ENCODE peak calls at places on chromosomes 3 and 15, in nine cellular contexts. K is adipocyte, A is adrenal gland, L is neuronal stem cell, D is heart left ventricle, T is pancreas, W is tibial artery, Q is upper lobe of right lung, S is SK-N-SH. G is an unnamed sample.

GRCh38 chr3:27311400-27311799 is 57.8 kb downstream of the NEK10 start:
- DNase-seq in Q (no peak), D (no peak), S (peak; percentile 4), T (no peak), W (no peak), K (peak; percentile 88), L (no peak), A (no peak), G (no peak)

GRCh38 chr3:159964166-159964973 is 24.3 kb upstream of the IL12A start:
- DNase-seq in S (no peak), D (no peak), K (peak; percentile 68), W (no peak), A (no peak), L (no peak), T (no peak), Q (no peak), G (no peak)

GRCh38 chr15:77607111-77607893 is 25.4 kb downstream of the LINGO1 start:
- DNase-seq in D (peak; percentile 68), Q (no peak), L (no peak), S (no peak), W (peak; percentile 57), K (peak; percentile 42), A (no peak), T (no peak), G (no peak)

GRCh38 chr3:5022187-5022965 is 43.1 kb downstream of the BHLHE40 start:
- DNase-seq in S (no peak), A (no peak), W (no peak), D (no peak), Q (no peak), T (no peak), K (no peak), L (no peak), G (no peak)

GRCh38 chr15:88193415-88193814 is 63.1 kb downstream of the NTRK3 start:
- DNase-seq in D (no peak), K (no peak), Q (no peak), T (no peak), W (no peak), L (no peak), S (no peak), A (no peak), G (no peak)

GRCh38 chr15:93072011-93072410 is 17.0 kb downstream of the RGMA start:
- DNase-seq in Q (no peak), S (peak; percentile 59), L (no peak), W (no peak), T (no peak), D (no peak), A (no peak), K (peak; percentile 89), G (no peak)

GRCh38 chr15:75347222-75348033 is 589 bp downstream of the NEIL1 start:
- DNase-seq in A (peak; percentile 76), K (peak; percentile 64), D (peak; percentile 58), S (peak; percentile 87), Q (peak; percentile 87), T (peak; percentile 67), W (no peak), L (no peak), G (peak; percentile 40)

GRCh38 chr3:127493924-127494646 is 96.4 kb downstream of the TPRA1 start:
- DNase-seq in S (no peak), T (no peak), W (no peak), D (no peak), K (no peak), A (no peak), Q (no peak), L (no peak), G (no peak)

GRCh38 chr3:64216706-64217105 is 8.6 kb downstream of the PRICKLE2 start:
- DNase-seq in L (no peak), T (no peak), W (no peak), Q (no peak), S (no peak), K (no peak), A (no peak), D (no peak), G (no peak)

GRCh38 chr3:126765187-126766069 is 61.4 kb downstream of the CHCHD6 start:
- DNase-seq in Q (no peak), T (no peak), D (peak; percentile 58), K (no peak), L (no peak), S (no peak), W (no peak), A (no peak), G (no peak)

DNA sequence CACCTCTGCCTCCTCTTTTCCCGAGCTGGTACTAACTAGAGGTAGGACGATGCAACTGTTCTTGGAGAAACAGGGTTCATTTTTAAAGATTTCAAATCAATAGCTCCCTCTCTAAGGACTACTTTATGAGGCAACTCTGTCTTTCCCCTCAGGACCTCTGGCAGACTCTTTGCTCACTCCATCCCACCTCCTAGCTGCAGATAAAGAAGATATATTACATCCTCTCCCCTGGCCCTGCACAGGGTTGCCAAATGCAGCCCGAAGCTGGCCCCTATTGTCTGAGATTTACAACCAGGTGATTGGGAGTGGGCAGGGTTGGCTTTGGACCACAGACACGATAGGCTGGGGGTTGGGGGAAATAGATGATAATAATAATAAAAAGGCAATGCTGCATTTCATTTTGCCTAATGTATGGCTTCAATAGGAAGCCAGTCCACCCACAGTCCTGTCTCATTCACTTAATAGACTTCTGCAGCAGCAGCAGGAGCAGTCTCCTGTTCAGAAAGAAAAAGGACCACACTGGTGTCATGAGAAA is 210.1 kb upstream of the SLC2A2 start:
- DNase-seq in W (no peak), K (no peak), D (no peak), L (no peak), S (no peak), T (no peak), Q (no peak), A (no peak), G (no peak)
- H3K9me3 ChIP-seq in W (no peaks in the 10 kb centered on the region), K (no peaks in the 10 kb centered on the region), D (no peaks in the 10 kb centered on the region), L (no peaks in the 10 kb centered on the region), S (no peaks in the 10 kb centered on the region), T (no peaks in the 10 kb centered on the region), Q (no peaks in the 10 kb centered on the region), A (no peaks in the 10 kb centered on the region), G (no peaks in the 10 kb centered on the region)

GRCh38 chr3:98735761-98736269 is 27.3 kb upstream of the ST3GAL6 start:
- DNase-seq in S (no peak), Q (no peak), L (no peak), A (no peak), K (no peak), T (no peak), W (no peak), D (no peak), G (no peak)

GRCh38 chr3:98735296-98735695 is 27.8 kb upstream of the ST3GAL6 start:
- DNase-seq in L (no peak), D (no peak), S (no peak), K (no peak), T (no peak), W (no peak), A (no peak), Q (no peak), G (no peak)

GRCh38 chr3:98733778-98734281 is 29.3 kb upstream of the ST3GAL6 start:
- DNase-seq in L (peak; percentile 8), W (no peak), A (no peak), D (no peak), K (peak; percentile 12), Q (no peak), T (peak; percentile 17), S (peak; percentile 38), G (no peak)

GRCh38 chr3:98734311-98734710 is 28.8 kb upstream of the ST3GAL6 start:
- DNase-seq in S (no peak), D (no peak), T (no peak), A (no peak), W (no peak), L (no peak), K (no peak), Q (no peak), G (no peak)

DNA sequence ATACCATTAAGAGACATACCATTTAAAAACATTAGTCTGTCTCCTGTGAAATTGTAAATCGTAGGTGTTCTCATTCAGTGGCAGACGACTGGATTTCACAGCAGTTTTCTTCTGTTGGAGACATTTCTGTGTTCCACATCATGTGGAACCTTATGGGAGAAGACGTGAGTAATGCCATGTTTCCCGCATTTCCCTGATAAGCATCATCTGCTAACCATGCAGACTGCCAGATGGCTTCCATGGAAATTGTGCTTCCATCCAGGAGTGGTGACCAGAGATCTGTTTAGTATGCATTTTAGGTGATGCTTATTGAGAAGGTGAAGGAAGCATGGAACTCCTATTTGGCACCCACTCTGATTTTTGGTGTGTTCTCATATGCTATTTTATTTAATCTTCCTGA is 28.4 kb upstream of the ST3GAL6 start:
- DNase-seq in S (peak; percentile 72), L (no peak), W (no peak), D (no peak), Q (no peak), T (no peak), A (no peak), K (no peak), G (no peak)
- H3K9me3 ChIP-seq in S (no peaks in the 10 kb centered on the region), L (no peaks in the 10 kb centered on the region), W (no peaks in the 10 kb centered on the region), D (no peaks in the 10 kb centered on the region), Q (no peaks in the 10 kb centered on the region), T (no peaks in the 10 kb centered on the region), A (no peaks in the 10 kb centered on the region), K (no peaks in the 10 kb centered on the region), G (no peaks in the 10 kb centered on the region)

DNA sequence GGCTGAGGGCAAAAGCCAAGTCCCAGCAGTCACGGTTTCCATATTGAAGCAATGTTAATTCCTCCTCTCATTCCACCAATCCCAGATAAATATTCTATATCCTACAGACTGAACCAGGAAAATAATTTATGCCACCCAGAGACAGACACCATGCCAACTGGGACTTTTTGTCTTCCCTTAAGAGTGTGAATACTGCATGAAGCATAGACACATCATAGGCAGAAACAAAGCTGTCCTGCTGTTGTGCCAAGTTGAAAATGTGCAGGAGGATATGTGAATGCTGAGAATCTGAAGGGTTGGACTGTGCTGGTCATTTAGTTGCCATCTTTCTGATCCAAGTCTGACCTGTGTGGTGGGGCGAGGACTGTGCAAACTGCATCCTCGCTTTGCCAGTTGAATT is 37.7 kb downstream of the RFTN1 start:
- DNase-seq in D (no peak), W (no peak), S (no peak), L (no peak), T (no peak), K (no peak), A (no peak), Q (no peak), G (no peak)
- H3K9me3 ChIP-seq in D (peaks cover 8% of the 10 kb centered on the region), W (no peaks in the 10 kb centered on the region), S (no peaks in the 10 kb centered on the region), L (no peaks in the 10 kb centered on the region), T (no peaks in the 10 kb centered on the region), K (peaks cover 2% of the 10 kb centered on the region), A (no peaks in the 10 kb centered on the region), Q (no peaks in the 10 kb centered on the region), G (no peaks in the 10 kb centered on the region)

GRCh38 chr15:20368974-20369373 is 172.6 kb downstream of the GOLGA6L6 start:
- DNase-seq in A (no peak), W (no peak), L (no peak), D (no peak), T (no peak), Q (no peak), K (no peak), S (no peak), G (no peak)

DNA sequence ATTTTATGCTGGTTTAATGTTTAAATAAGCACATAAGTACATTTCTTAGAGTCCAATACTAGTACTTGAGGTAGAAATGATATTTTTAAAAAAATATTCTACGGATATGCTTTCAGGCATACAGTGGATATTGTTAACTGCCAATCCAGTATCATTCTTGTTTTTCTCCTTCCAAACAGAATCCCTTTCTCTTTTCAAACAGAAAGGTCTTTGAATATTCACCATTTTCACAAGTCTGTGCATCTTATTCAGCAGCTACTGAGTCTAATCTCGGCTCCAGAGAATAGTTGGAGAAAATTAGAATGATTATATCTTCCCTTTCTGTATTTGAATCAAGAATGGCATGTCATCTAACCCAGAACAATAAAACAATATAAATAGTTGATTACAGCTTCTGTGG is 174.5 kb downstream of the GOLGA6L6 start:
- DNase-seq in L (no peak), Q (no peak), D (no peak), A (no peak), K (no peak), S (no peak), T (no peak), W (no peak), G (no peak)
- H3K9me3 ChIP-seq in L (no peaks in the 10 kb centered on the region), Q (no peaks in the 10 kb centered on the region), D (no peaks in the 10 kb centered on the region), A (no peaks in the 10 kb centered on the region), K (no peaks in the 10 kb centered on the region), S (no peaks in the 10 kb centered on the region), T (no peaks in the 10 kb centered on the region), W (no peaks in the 10 kb centered on the region), G (no peaks in the 10 kb centered on the region)

G was measured in T-helper 17 cell.